ENCODE peak calls at places on chromosomes 4 and X, in eight cellular contexts. W is effector memory CD4-positive, alpha-beta T cell; N is GM23248; E is NB4; C is body of pancreas; F is neural progenitor cell; H is foreskin fibroblast; Q is IMR-90. D is an unnamed sample.

GRCh38 chrX:77742788-77743476 is 43.1 kb downstream of the ATRX start:
- DNase-seq in C (no peak), W (no peak), H (peak), F (no peak), N (peak), Q (no peak), E (no peak), D (no peak)

GRCh38 chr4:51923343-51923742 is 80.4 kb downstream of the DCUN1D4 start:
- DNase-seq in Q (no peak), F (no peak), E (no peak), H (no peak), N (no peak), W (no peak), C (no peak), D (no peak)

GRCh38 chr4:128519163-128519810 is 231.7 kb upstream of the PGRMC2 start:
- DNase-seq in E (no peak), W (no peak), N (peak), F (no peak), C (no peak), Q (peak), H (no peak), D (peak)

GRCh38 chrX:105314468-105314867 is 94.0 kb upstream of the TEX13A start:
- DNase-seq in C (no peak), F (no peak), E (no peak), W (no peak), H (peak), N (no peak), Q (peak), D (peak)

GRCh38 chr4:179867300-179867878 is 2375.8 kb upstream of the TENM3 start:
- DNase-seq in C (peak), E (peak), H (no peak), W (no peak), Q (peak), F (peak), N (peak), D (no peak)

GRCh38 chr4:78591404-78591803 is 39.8 kb downstream of the ANXA3 start:
- DNase-seq in F (no peak), C (no peak), H (no peak), W (no peak), E (no peak), N (peak), Q (no peak), D (no peak)

GRCh38 chr4:140743194-140743931 is 12.8 kb downstream of the TBC1D9 start:
- DNase-seq in E (no peak), F (peak), C (no peak), H (peak), W (no peak), N (peak), Q (peak), D (no peak)

GRCh38 chrX:22136711-22137110 is 104.6 kb downstream of the PHEX start:
- DNase-seq in C (no peak), F (no peak), E (no peak), N (no peak), W (no peak), H (no peak), Q (peak), D (no peak)

GRCh38 chrX:39431893-39432292 is 630.6 kb downstream of the MID1IP1 start:
- DNase-seq in W (no peak), F (no peak), Q (no peak), H (no peak), N (no peak), E (no peak), C (no peak), D (no peak)

GRCh38 chr4:36177946-36178345 is 66.4 kb downstream of the ARAP2 start:
- DNase-seq in N (no peak), H (no peak), W (no peak), Q (peak), C (no peak), E (no peak), F (no peak), D (no peak)

GRCh38 chrX:14670819-14671218 is 141.5 kb downstream of the GLRA2 start:
- DNase-seq in H (no peak), E (no peak), C (no peak), N (no peak), Q (no peak), F (no peak), W (no peak), D (no peak)

GRCh38 chr4:15469402-15470148 is at the start of gene CC2D2A:
- DNase-seq in N (peak), F (peak), W (no peak), E (no peak), H (peak), Q (peak), C (peak), D (no peak)

GRCh38 chr4:173237722-173238121 is 69.1 kb downstream of the GALNT7 start:
- DNase-seq in C (no peak), F (no peak), N (no peak), H (no peak), E (no peak), W (no peak), Q (no peak), D (no peak)

GRCh38 chrX:41265615-41266014 is 68.3 kb upstream of the DDX3X start:
- DNase-seq in W (peak), E (peak), H (peak), N (peak), Q (peak), C (no peak), F (no peak), D (no peak)

GRCh38 chrX:130085551-130085986 is 24.7 kb downstream of the ELF4 start:
- DNase-seq in F (no peak), Q (peak), W (no peak), E (peak), C (no peak), N (peak), H (no peak), D (no peak)

GRCh38 chrX:103530540-103530939 is 11.3 kb upstream of the RAB40A start:
- DNase-seq in F (no peak), Q (peak), C (no peak), W (no peak), E (no peak), H (no peak), N (peak), D (no peak)

GRCh38 chr4:186134254-186134653 is 29.8 kb downstream of the FAM149A start:
- DNase-seq in E (peak), C (no peak), W (no peak), N (no peak), H (no peak), F (no peak), Q (no peak), D (no peak)

GRCh38 chrX:18654873-18655836 is 16.8 kb downstream of the RS1 start:
- DNase-seq in N (no peak), F (no peak), C (no peak), Q (no peak), H (no peak), E (no peak), W (no peak), D (no peak)

GRCh38 chr4:143395054-143395453 is 58.4 kb downstream of the GAB1 start:
- DNase-seq in F (no peak), N (no peak), C (no peak), E (no peak), Q (no peak), H (no peak), W (no peak), D (no peak)

GRCh38 chr4:8725845-8726244 is 133.3 kb downstream of the CPZ start:
- DNase-seq in N (no peak), E (no peak), H (no peak), Q (no peak), F (no peak), C (peak), W (no peak), D (no peak)

GRCh38 chrX:21926527-21927278 is 13.8 kb upstream of the SMS start:
- DNase-seq in F (no peak), E (peak), C (no peak), W (no peak), H (peak), N (peak), Q (peak), D (peak)

GRCh38 chr4:110249687-110250387 is 51.4 kb upstream of the ELOVL6 start:
- DNase-seq in H (no peak), Q (no peak), N (peak), W (no peak), F (no peak), C (no peak), E (no peak), D (peak)

GRCh38 chr4:37666625-37667071 is 19.5 kb downstream of the RELL1 start:
- DNase-seq in F (no peak), W (no peak), Q (peak), C (no peak), E (peak), N (peak), H (peak), D (peak)

GRCh38 chrX:68429216-68429615 is 4.1 kb downstream of the OPHN1 start:
- DNase-seq in H (no peak), Q (no peak), W (no peak), F (no peak), E (no peak), C (no peak), N (peak), D (no peak)

GRCh38 chr4:11512861-11513260 is 84.2 kb upstream of the HS3ST1 start:
- DNase-seq in H (no peak), N (no peak), W (no peak), C (no peak), F (no peak), Q (no peak), E (no peak), D (no peak)

GRCh38 chr4:123364906-123365305 is 31.7 kb upstream of the SPRY1 start:
- DNase-seq in N (no peak), W (no peak), Q (no peak), C (no peak), E (no peak), F (no peak), H (no peak), D (no peak)
- H3K4me3 ChIP-seq in N (no peak), W (no peak), Q (no peak), C (no peak), E (no peak), F (no peak), H (no peak), D (no peak)

DNA sequence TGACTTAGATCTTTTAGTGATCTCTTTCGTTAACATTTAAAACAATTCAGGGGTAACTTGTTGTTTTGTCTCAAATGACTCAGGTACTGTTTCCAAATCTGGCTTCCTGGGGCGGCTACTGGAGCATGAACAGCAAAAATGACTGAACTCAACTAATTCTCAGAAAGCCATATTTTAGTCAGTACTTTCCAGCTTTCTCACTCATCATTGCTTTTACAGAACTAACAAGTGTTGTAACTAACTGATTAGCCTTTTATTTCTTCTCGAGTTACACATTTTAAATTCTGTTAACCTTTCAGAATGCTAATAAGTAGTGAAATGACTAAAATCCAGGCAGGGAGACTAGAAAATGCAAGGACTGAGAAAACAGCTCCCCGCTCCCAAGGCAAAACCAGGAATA is 55.3 kb downstream of the JADE3 start:
- DNase-seq in H (no peak), W (no peak), F (no peak), E (no peak), Q (no peak), N (peak), C (no peak), D (no peak)
- H3K4me3 ChIP-seq in H (no peak), W (no peak), F (no peak), E (no peak), Q (no peak), N (no peak), C (no peak), D (no peak)

DNA sequence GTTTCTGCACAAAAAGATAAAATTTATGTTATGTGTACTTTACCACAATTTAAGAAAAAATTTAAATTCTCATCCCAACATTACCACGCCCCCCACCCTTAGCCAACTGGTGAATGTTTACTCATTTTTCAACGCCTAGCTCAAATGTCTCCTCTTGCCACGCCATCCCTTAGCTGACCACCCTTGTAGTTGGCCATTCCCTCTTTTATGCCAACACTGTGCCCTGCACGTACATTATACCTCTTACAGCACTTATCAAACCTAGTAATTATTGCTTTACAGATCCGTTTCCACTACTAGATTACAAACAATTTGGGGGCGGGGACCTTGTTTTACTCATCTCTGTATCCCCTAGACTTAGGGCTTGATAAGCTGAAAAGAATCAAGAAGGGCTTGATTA is 644 bp downstream of the ERCC6L start:
- DNase-seq in N (peak), E (no peak), Q (no peak), C (no peak), F (no peak), W (no peak), H (no peak), D (no peak)
- H3K4me3 ChIP-seq in N (peak), E (peak), Q (peak), C (no peak), F (peak), W (peak), H (peak), D (peak)

DNA sequence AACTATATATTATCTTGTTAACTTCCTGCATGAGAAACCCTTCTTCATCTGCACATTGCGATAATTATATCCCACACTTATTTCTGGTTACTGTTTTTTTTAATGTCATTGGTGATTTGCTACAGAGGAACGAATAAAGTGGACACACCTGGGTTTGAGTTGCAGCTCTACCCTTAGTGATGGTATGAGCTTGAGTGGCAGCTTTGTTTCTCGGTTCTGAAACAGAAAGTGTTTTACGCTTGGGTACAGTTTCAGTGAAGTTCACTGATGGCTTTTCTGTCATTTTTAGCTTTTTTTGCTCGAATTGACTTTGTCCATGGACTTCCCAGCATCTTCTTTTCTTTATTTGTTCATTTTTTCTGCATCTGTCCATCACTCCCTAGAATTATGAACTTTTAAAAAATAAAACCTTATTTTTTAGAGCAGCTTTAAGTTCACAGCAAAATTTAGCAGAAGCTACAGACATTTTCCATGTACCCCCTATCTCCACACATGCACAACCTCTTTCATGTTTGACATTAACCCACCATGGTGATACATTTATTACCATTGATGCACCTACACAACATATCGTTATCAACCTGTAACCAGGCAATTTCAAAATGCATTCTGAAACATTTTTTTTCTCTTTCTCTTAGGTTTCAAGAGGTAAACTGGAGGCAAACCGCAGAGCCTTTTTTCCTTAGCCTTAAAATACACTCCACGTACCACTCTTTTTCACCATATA is 1041.6 kb upstream of the PRKX start:
- DNase-seq in E (no peak), N (no peak), F (no peak), W (no peak), H (no peak), Q (no peak), C (no peak), D (no peak)
- H3K4me3 ChIP-seq in E (no peak), N (no peak), F (no peak), W (no peak), H (no peak), Q (no peak), C (no peak), D (no peak)

GRCh38 chr4:31290836-31291235 is 570.7 kb downstream of the PCDH7 start:
- DNase-seq in H (no peak), E (no peak), Q (no peak), W (no peak), C (no peak), N (no peak), F (no peak), D (no peak)

GRCh38 chr4:31294655-31295054 is 574.5 kb downstream of the PCDH7 start:
- DNase-seq in H (no peak), E (no peak), F (no peak), Q (no peak), C (no peak), W (no peak), N (no peak), D (no peak)

GRCh38 chr4:31291238-31291637 is 571.1 kb downstream of the PCDH7 start:
- DNase-seq in H (no peak), C (no peak), F (no peak), Q (no peak), N (no peak), W (no peak), E (no peak), D (no peak)

GRCh38 chr4:31298737-31299136 is 578.6 kb downstream of the PCDH7 start:
- DNase-seq in C (no peak), F (no peak), N (no peak), H (no peak), E (no peak), W (no peak), Q (no peak), D (no peak)

DNA sequence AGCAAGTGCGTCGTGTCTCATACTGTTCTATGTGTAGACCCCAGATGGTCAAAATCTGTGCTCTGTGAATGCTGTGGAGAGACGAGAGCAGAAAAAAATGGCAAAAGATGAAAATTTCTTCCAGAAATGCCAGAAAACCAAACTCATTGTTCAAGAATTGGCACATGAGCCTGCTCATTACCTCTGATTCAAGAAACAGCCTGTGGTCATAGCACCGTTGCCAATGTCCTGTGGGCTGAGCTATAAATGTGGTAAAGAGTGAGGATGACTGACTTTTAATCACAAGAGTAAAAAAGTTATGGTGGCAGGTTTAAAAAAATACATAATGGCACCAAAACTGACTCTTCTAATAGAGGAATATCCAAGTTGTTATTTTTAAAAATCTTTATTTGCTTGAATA is 574.9 kb downstream of the PCDH7 start:
- DNase-seq in Q (no peak), N (no peak), F (no peak), W (no peak), H (no peak), E (no peak), C (no peak), D (no peak)
- H3K4me3 ChIP-seq in Q (no peak), N (no peak), F (no peak), W (no peak), H (no peak), E (no peak), C (no peak), D (no peak)

GRCh38 chr4:183430317-183430986 is 14.0 kb upstream of the CDKN2AIP start:
- DNase-seq in Q (no peak), F (peak), C (no peak), N (no peak), E (no peak), H (no peak), W (no peak), D (no peak)
- H3K4me3 ChIP-seq in Q (no peak), F (no peak), C (no peak), N (no peak), E (no peak), H (no peak), W (peak), D (no peak)

GRCh38 chr4:211033-211511 is 86.8 kb downstream of the ZNF718 start:
- DNase-seq in H (no peak), Q (no peak), E (peak), N (no peak), F (no peak), C (no peak), W (no peak), D (no peak)

GRCh38 chr4:213971-214370 is 89.7 kb downstream of the ZNF718 start:
- DNase-seq in F (no peak), E (no peak), N (no peak), C (no peak), Q (no peak), W (no peak), H (no peak), D (no peak)

GRCh38 chr4:217891-218290 is 87.4 kb downstream of the ZNF732 start:
- DNase-seq in H (no peak), N (no peak), W (no peak), C (no peak), Q (no peak), E (no peak), F (no peak), D (no peak)

DNA sequence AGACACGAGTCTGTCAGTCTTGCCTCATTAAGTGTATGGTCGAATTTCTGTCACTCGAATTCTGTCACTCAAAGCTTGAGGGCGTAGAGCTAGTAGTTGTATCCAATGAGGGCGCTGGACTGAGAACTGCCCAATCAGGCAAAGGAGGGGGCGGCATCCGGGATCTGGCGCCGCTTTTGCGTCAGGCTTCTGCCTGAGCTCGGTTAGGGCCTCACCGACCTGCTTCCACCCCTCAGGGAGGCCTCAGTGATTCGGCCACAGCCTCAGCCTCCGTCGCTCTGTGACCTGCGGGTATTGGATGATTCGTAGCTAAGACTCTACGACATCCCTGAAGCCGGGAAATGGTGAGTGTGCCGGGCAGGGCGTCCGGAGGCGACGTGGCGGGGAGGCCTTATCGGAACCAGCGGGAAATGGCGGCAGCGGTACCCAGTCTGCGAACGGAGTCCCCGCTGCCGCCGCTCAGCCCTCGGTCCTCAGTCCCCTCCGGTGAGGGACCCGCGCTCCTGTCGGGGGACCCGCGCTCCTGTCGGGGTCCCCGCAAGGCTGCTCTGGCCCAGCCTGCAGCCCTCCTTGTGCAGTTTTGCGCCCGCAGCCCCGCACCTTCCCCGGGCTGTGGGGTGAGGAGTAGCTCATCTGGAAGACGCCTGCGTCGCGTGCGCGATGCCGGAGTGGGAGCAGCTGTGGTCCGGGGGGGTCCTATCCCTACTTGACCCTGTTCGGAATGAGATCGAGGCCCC is 88.3 kb downstream of the ZNF718 start:
- DNase-seq in Q (peak), E (no peak), W (no peak), F (peak), N (peak), C (peak), H (peak), D (peak)
- H3K4me3 ChIP-seq in Q (peak), E (no peak), W (peak), F (no peak), N (peak), C (peak), H (peak), D (peak)

GRCh38 chr4:25865586-25865985 is 2.8 kb upstream of the SEL1L3 start:
- DNase-seq in F (no peak), W (no peak), E (no peak), H (no peak), Q (no peak), C (peak), N (peak), D (no peak)
- H3K4me3 ChIP-seq in F (no peak), W (no peak), E (no peak), H (no peak), Q (no peak), C (no peak), N (no peak), D (no peak)